ENCODE peak calls at places on chromosome 18, in eight cellular contexts. S is kidney, D is adrenal gland, I is right atrium auricular region, Z is endodermal cell, X is astrocyte, A is NT2/D1, C is fibroblast of lung. L is an unnamed sample. For H3K36me3, the result is how much of the 10 kb centered on the place peaks cover.

GRCh38 chr18:40810371-40810770 is 1144.7 kb upstream of the PIK3C3 start:
- DNase-seq in I (no peak), D (no peak), Z (no peak), S (no peak), A (no peak), X (no peak), C (peak), L (no peak)

GRCh38 chr18:63982361-63982760 is 12.5 kb downstream of the SERPINB8 start:
- DNase-seq in X (no peak), I (no peak), Z (no peak), C (no peak), A (no peak), D (no peak), S (no peak), L (no peak)

GRCh38 chr18:7760967-7761946 is 194.1 kb downstream of the PTPRM start:
- DNase-seq in X (peak), S (no peak), A (no peak), I (no peak), C (peak), D (no peak), Z (no peak), L (no peak)

GRCh38 chr18:4270988-4271387 is 184.1 kb downstream of the DLGAP1 start:
- DNase-seq in I (no peak), A (no peak), X (no peak), Z (no peak), D (no peak), S (no peak), C (no peak), L (no peak)

GRCh38 chr18:14944838-14945237 is 196.9 kb downstream of the ANKRD30B start:
- DNase-seq in S (peak), C (no peak), I (no peak), Z (no peak), D (no peak), A (no peak), X (no peak), L (no peak)

GRCh38 chr18:60649816-60650215 is 277.2 kb upstream of the MC4R start:
- DNase-seq in C (no peak), X (no peak), Z (no peak), D (no peak), A (no peak), I (no peak), S (no peak), L (no peak)

GRCh38 chr18:75548353-75548752 is 120.8 kb upstream of the SMIM21 start:
- DNase-seq in Z (peak), S (no peak), D (no peak), I (no peak), X (peak), C (no peak), A (no peak), L (no peak)

GRCh38 chr18:60021556-60021955 is 121.8 kb downstream of the PMAIP1 start:
- DNase-seq in C (no peak), Z (no peak), X (no peak), D (no peak), S (no peak), I (no peak), A (no peak), L (no peak)

GRCh38 chr18:54604211-54604610 is 13.2 kb downstream of the DYNAP start:
- DNase-seq in C (no peak), X (no peak), Z (no peak), A (no peak), D (no peak), S (no peak), I (no peak), L (no peak)

GRCh38 chr18:27461957-27462356 is 276.8 kb upstream of the CHST9 start:
- DNase-seq in Z (no peak), A (no peak), I (no peak), C (no peak), X (no peak), D (no peak), S (no peak), L (no peak)

GRCh38 chr18:26267350-26267749 is 41.1 kb downstream of the TAF4B start:
- DNase-seq in D (no peak), Z (no peak), X (no peak), S (no peak), A (no peak), C (no peak), I (no peak), L (no peak)

GRCh38 chr18:45050712-45051639 is 370.3 kb downstream of the SETBP1 start:
- DNase-seq in S (no peak), A (no peak), C (peak), D (no peak), I (no peak), Z (no peak), X (peak), L (no peak)

GRCh38 chr18:7931763-7932162 is 364.6 kb downstream of the PTPRM start:
- DNase-seq in Z (no peak), S (no peak), I (no peak), X (no peak), C (no peak), A (no peak), D (no peak), L (no peak)

GRCh38 chr18:41320090-41320489 is 634.9 kb upstream of the PIK3C3 start:
- DNase-seq in S (no peak), Z (no peak), A (no peak), I (no peak), X (no peak), D (no peak), C (no peak), L (no peak)

GRCh38 chr18:3511980-3512379 is 62.0 kb downstream of the TGIF1 start:
- DNase-seq in A (no peak), C (peak), S (no peak), Z (no peak), D (peak), I (no peak), X (peak), L (no peak)

GRCh38 chr18:37266290-37266689 is 299.3 kb downstream of the CELF4 start:
- DNase-seq in D (no peak), S (no peak), C (no peak), Z (peak), I (no peak), X (no peak), A (no peak), L (no peak)

GRCh38 chr18:59114160-59114559 is 25.5 kb upstream of the SEC11C start:
- DNase-seq in X (peak), Z (no peak), D (no peak), I (no peak), C (no peak), S (no peak), A (no peak), L (no peak)

GRCh38 chr18:35436076-35436649 is 59.0 kb upstream of the ZNF396 start:
- DNase-seq in X (peak), I (no peak), A (no peak), Z (no peak), C (peak), D (no peak), S (no peak), L (no peak)

GRCh38 chr18:62860062-62860461 is 144.7 kb downstream of the PHLPP1 start:
- DNase-seq in I (no peak), S (no peak), Z (no peak), C (no peak), D (no peak), A (no peak), X (no peak), L (no peak)

GRCh38 chr18:57542801-57543427 is 43.6 kb downstream of the FECH start:
- DNase-seq in D (no peak), C (no peak), I (no peak), Z (peak), X (no peak), S (no peak), A (no peak), L (no peak)

GRCh38 chr18:46407471-46408166 is 249.4 kb downstream of the LOXHD1 start:
- DNase-seq in D (peak), C (no peak), X (peak), S (peak), Z (no peak), A (no peak), I (no peak), L (no peak)

GRCh38 chr18:77254711-77255110 is 5.1 kb downstream of the GALR1 start:
- DNase-seq in Z (peak), A (no peak), I (no peak), X (no peak), S (no peak), C (no peak), D (no peak), L (no peak)

GRCh38 chr18:41783065-41783818 is 171.8 kb upstream of the PIK3C3 start:
- DNase-seq in Z (no peak), C (no peak), S (no peak), A (no peak), X (no peak), I (no peak), D (no peak), L (no peak)

GRCh38 chr18:58842978-58843661 is 21.6 kb upstream of the ZNF532 start:
- DNase-seq in I (no peak), Z (no peak), X (no peak), S (no peak), A (no peak), C (no peak), D (peak), L (no peak)

GRCh38 chr18:42363446-42363845 is 408.4 kb downstream of the PIK3C3 start:
- DNase-seq in I (no peak), Z (no peak), D (no peak), C (no peak), A (no peak), S (no peak), X (no peak), L (no peak)

GRCh38 chr18:36297419-36298112 is at the start of gene FHOD3:
- DNase-seq in A (no peak), Z (peak), C (peak), I (no peak), X (peak), S (peak), D (peak), L (peak)

GRCh38 chr18:23547806-23548205 is 38.5 kb downstream of the NPC1 start:
- DNase-seq in X (no peak), I (no peak), A (no peak), Z (no peak), D (peak), C (no peak), S (no peak), L (no peak)
- H3K36me3 ChIP-seq in X (under half), I (half or more), A (half or more), Z (half or more), D (half or more), C (under half), S (under half), L (under half)

GRCh38 chr18:21826196-21826595 is 85.6 kb downstream of the MIB1 start:
- DNase-seq in C (peak), Z (no peak), I (no peak), S (no peak), D (no peak), A (no peak), X (peak), L (no peak)

GRCh38 chr18:21820035-21820810 is 79.6 kb downstream of the MIB1 start:
- DNase-seq in X (peak), C (peak), S (no peak), D (no peak), I (no peak), Z (no peak), A (no peak), L (no peak)

GRCh38 chr18:21823848-21824247 is 83.3 kb downstream of the MIB1 start:
- DNase-seq in I (no peak), D (no peak), A (no peak), C (no peak), Z (no peak), X (no peak), S (no peak), L (no peak)

GRCh38 chr18:21815101-21815500 is 74.5 kb downstream of the MIB1 start:
- DNase-seq in C (no peak), S (no peak), I (no peak), Z (no peak), D (no peak), X (no peak), A (no peak), L (no peak)

DNA sequence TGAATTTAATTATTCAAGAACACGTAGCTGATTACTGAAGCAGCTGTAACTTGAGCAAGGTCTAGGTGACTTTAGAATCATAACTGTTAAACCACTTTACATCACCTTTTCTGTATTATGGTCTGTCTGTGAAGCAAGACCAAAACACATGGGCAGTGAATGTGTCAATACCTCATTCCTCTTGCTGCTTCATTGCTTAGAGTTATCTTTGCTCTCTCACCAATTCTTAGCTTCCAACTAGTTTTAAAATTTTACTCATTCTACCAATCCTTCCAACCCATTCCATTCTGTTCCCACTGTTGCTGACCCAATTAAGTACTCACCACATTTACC is 80.2 kb downstream of the MIB1 start:
- DNase-seq in Z (no peak), A (no peak), I (no peak), S (no peak), D (no peak), C (no peak), X (no peak), L (no peak)
- H3K36me3 ChIP-seq in Z (half or more), A (under half), I (under half), S (under half), D (under half), C (under half), X (under half), L (under half)

DNA sequence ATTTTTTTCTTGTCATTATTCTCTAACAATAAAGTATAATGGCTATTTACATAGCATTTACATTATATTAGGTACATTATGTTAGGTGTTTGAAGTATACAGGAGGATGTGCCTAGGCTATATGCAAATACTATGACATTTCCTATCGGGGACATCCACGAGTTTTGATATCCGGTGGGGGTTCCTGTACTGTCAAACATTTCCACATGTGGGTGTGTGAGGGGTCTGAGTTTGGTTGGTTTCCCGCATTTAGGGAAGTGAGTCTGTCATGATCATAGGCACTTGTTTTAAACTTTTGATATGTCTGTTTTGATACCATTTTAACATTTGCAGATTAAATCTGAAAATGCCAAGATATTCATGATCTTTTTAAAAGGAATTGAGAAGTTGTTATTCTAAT is 76.0 kb downstream of the CEP192 start:
- DNase-seq in C (no peak), Z (no peak), I (no peak), S (no peak), X (no peak), D (no peak), A (no peak), L (no peak)
- H3K36me3 ChIP-seq in C (under half), Z (half or more), I (under half), S (under half), X (under half), D (under half), A (under half), L (under half)

GRCh38 chr18:49769047-49769708 is 44.2 kb downstream of the ACAA2 start:
- DNase-seq in C (no peak), A (no peak), Z (no peak), D (no peak), X (no peak), I (no peak), S (no peak), L (no peak)
- H3K36me3 ChIP-seq in C (under half), A (under half), Z (under half), D (under half), X (under half), I (under half), S (under half), L (under half)

DNA sequence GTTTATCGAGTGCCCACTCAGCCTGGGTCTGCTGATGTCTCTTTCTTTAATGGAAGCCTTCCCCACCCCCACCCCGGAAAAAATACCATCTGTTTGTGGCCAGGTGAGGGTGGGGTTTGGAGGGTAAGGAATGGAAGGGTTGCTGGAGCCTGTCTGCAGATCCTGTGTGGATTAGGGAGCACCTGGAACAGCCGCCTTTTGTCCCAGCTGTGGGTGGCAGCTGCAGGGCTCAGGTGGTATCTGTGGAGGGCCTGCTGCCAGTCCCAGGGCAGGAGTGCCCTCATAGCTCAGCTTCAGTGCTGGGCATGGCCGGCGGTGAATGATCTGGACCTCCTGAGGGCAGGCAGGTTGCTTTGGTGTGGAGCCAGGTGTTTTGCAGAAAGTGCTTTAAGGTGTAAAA is 45.3 kb downstream of the IMPA2 start:
- DNase-seq in C (no peak), A (no peak), X (no peak), I (no peak), Z (no peak), S (no peak), D (no peak), L (no peak)
- H3K36me3 ChIP-seq in C (under half), A (under half), X (under half), I (under half), Z (under half), S (under half), D (under half), L (half or more)

GRCh38 chr18:79348066-79348465 is 47.7 kb upstream of the NFATC1 start:
- DNase-seq in A (no peak), X (peak), S (no peak), I (no peak), D (no peak), Z (no peak), C (no peak), L (no peak)
- H3K36me3 ChIP-seq in A (under half), X (under half), S (under half), I (half or more), D (half or more), Z (under half), C (under half), L (under half)

GRCh38 chr18:13120255-13120654 is 98.3 kb upstream of the LDLRAD4 start:
- DNase-seq in C (no peak), Z (no peak), A (no peak), I (no peak), X (peak), D (no peak), S (no peak), L (no peak)
- H3K36me3 ChIP-seq in C (under half), Z (half or more), A (under half), I (under half), X (under half), D (under half), S (under half), L (under half)

DNA sequence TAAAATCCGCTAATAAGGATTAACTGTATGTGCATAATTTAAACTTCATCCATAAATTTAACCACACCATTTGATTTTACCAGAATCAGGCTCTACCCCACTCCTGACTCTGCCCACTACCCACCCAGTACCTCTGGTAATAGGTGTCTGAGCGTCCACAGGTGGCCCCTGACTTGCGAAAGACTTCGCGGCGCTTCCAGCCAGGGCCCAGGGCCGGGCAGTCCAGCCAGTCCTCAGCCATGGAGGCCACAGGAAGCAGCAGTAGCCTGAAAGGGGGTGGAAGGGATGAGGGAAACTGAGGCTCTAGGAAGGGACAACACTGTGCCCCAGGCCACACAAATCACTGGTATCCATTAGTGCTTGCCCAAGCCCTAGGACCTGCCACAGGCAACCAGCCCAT is 1.6 kb downstream of the MBD1 start:
- DNase-seq in S (no peak), I (no peak), Z (no peak), X (no peak), A (no peak), D (no peak), C (no peak), L (no peak)
- H3K36me3 ChIP-seq in S (under half), I (half or more), Z (half or more), X (under half), A (half or more), D (half or more), C (under half), L (under half)

GRCh38 chr18:9941660-9942059 is 27.8 kb downstream of the VAPA start:
- DNase-seq in I (no peak), C (no peak), X (no peak), S (no peak), Z (no peak), D (no peak), A (no peak), L (no peak)
- H3K36me3 ChIP-seq in I (under half), C (under half), X (under half), S (under half), Z (half or more), D (half or more), A (half or more), L (half or more)

GRCh38 chr18:70024829-70025228 is 77.2 kb upstream of the CD226 start:
- DNase-seq in D (no peak), C (no peak), A (no peak), S (no peak), Z (no peak), X (no peak), I (no peak), L (no peak)
- H3K36me3 ChIP-seq in D (under half), C (under half), A (under half), S (under half), Z (under half), X (under half), I (under half), L (under half)

L was measured in tibial nerve.